ENCODE peak calls at places on chromosomes 6 and 20, in four cellular contexts. W is hypothalamus; C is stimulated activated naive CD4-positive, alpha-beta T cell; D is HT1080. A is an unnamed sample.

GRCh38 chr20:50442526-50442925 is 67.7 kb upstream of the PTPN1 start:
- DNase-seq in D (no peak), W (no peak), C (no peak), A (no peak)

GRCh38 chr6:52990342-52990741 is 4.7 kb downstream of the GSTA4 start:
- DNase-seq in W (no peak), D (peak), C (no peak), A (no peak)

GRCh38 chr6:127812985-127813681 is 87.7 kb downstream of the THEMIS start:
- DNase-seq in C (no peak), D (peak), W (no peak), A (no peak)

GRCh38 chr20:24608926-24609667 is 139.7 kb downstream of the SYNDIG1 start:
- DNase-seq in W (no peak), D (peak), C (no peak), A (no peak)

GRCh38 chr6:87102296-87102695 is 7.4 kb upstream of the CGA start:
- DNase-seq in D (no peak), W (no peak), C (no peak), A (no peak)

GRCh38 chr6:680666-681374 is 12.1 kb downstream of the EXOC2 start:
- DNase-seq in W (no peak), C (no peak), D (no peak), A (no peak)

GRCh38 chr6:9412951-9413559 is 977.7 kb upstream of the SLC35B3 start:
- DNase-seq in W (no peak), C (no peak), D (peak), A (no peak)

GRCh38 chr6:40247516-40248115 is 313.4 kb upstream of the MOCS1 start:
- DNase-seq in D (no peak), C (no peak), W (no peak), A (no peak)

GRCh38 chr6:109424946-109425345 is 15.5 kb downstream of the PPIL6 start:
- DNase-seq in D (peak), C (no peak), W (no peak), A (no peak)

GRCh38 chr6:53048431-53049195 is 16.6 kb upstream of the FBXO9 start:
- DNase-seq in C (peak), D (peak), W (no peak), A (no peak)

GRCh38 chr20:45810191-45810590 is 2.3 kb upstream of the UBE2C start:
- DNase-seq in W (no peak), D (no peak), C (no peak), A (no peak)

GRCh38 chr20:37636212-37636975 is 57.4 kb upstream of the CTNNBL1 start:
- DNase-seq in C (no peak), D (no peak), W (no peak), A (no peak)

GRCh38 chr20:53914861-53915458 is 155.4 kb downstream of the BCAS1 start:
- DNase-seq in W (no peak), C (no peak), D (peak), A (no peak)

GRCh38 chr20:31543966-31544598 is 29.8 kb downstream of the HM13 start:
- DNase-seq in C (no peak), D (peak), W (no peak), A (no peak)

GRCh38 chr20:6173481-6173880 is 50.7 kb upstream of the FERMT1 start:
- DNase-seq in W (no peak), D (no peak), C (no peak), A (no peak)

A was measured in Right ventricle myocardium inferior.